ENCODE peak calls at places on chromosomes 4 and X, in four cellular contexts. H, I, O and X are unnamed samples.

GRCh38 chr4:20255823-20256222 is 4.1 kb downstream of the SLIT2 start:
- DNase-seq in H (no peak), I (no peak), O (no peak), X (no peak)

GRCh38 chrX:10526442-10526841 is 93.9 kb downstream of the MID1 start:
- DNase-seq in H (no peak), I (no peak), O (no peak), X (no peak)

GRCh38 chr4:140556372-140557085 is 12.2 kb downstream of the UCP1 start:
- DNase-seq in H (no peak), I (no peak), O (no peak), X (peak; percentile 64)

GRCh38 chr4:99054428-99054994 is 34.1 kb downstream of the ADH5 start:
- DNase-seq in H (no peak), I (no peak), O (no peak), X (peak; percentile 26)

GRCh38 chrX:1925053-1925481 is 310.2 kb downstream of the ASMT start:
- DNase-seq in H (no peak), I (no peak), O (no peak), X (no peak)

GRCh38 chrX:20973038-20973437 is 401.2 kb upstream of the CNKSR2 start:
- DNase-seq in H (no peak), I (no peak), O (no peak), X (no peak)

GRCh38 chrX:104347860-104348259 is 93.1 kb upstream of the ESX1 start:
- DNase-seq in H (no peak), I (no peak), O (no peak), X (no peak)

GRCh38 chr4:139403457-139403856 is 50.5 kb upstream of the RAB33B start:
- DNase-seq in H (no peak), I (no peak), O (no peak), X (no peak)

GRCh38 chrX:97672138-97672537 is 788.4 kb downstream of the RPA4 start:
- DNase-seq in H (no peak), I (no peak), O (no peak), X (no peak)

GRCh38 chrX:71998836-71999509 is 88.3 kb downstream of the NHSL2 start:
- DNase-seq in H (peak; percentile 12), I (peak; percentile 46), O (peak; percentile 28), X (no peak)

GRCh38 chrX:29662101-29662500 is 553.3 kb upstream of the MAGEB2 start:
- DNase-seq in H (no peak), I (peak; percentile 38), O (no peak), X (no peak)

GRCh38 chrX:131841496-131842410 is 181.3 kb upstream of the STK26 start:
- DNase-seq in H (peak; percentile 50), I (peak; percentile 50), O (peak; percentile 75), X (no peak)

GRCh38 chrX:120769576-120770341 is 105.9 kb downstream of the CT47B1 start:
- DNase-seq in H (peak; percentile 59), I (peak; percentile 3), O (peak; percentile 10), X (no peak)

GRCh38 chrX:118525146-118525725 is 29.6 kb downstream of the DOCK11 start:
- DNase-seq in H (no peak), I (no peak), O (no peak), X (no peak)

GRCh38 chrX:118205996-118206395 is 89.4 kb upstream of the KLHL13 start:
- DNase-seq in H (no peak), I (no peak), O (no peak), X (no peak)

GRCh38 chr4:181860157-181860556 is 383.0 kb upstream of the TENM3 start:
- DNase-seq in H (no peak), I (no peak), O (no peak), X (no peak)

GRCh38 chr4:143713556-143714289 is 13.2 kb upstream of the FREM3 start:
- DNase-seq in H (no peak), I (no peak), O (no peak), X (no peak)

GRCh38 chr4:71195932-71196331 is 142.9 kb upstream of the SLC4A4 start:
- DNase-seq in H (no peak), I (no peak), O (no peak), X (no peak)

DNA sequence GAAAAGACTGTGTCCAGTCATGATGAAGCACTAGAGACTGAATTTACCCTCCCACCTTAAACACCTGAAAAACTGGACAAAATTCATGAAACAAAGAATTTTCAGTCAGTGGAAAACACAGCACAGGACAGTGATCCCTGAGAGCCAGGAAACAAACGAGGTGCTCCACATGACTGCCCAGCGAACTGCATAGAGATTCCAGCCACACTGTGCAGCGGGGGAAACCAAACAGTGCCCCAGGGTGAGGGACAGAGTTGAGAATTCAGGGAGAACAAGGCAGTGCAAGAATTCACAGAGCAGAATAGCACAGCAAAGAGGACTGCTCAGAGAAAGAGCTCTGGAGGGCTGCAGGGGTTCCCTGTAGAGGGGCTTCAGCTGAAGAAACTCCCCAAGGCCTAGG is 55.5 kb upstream of the SEC24B start:
- DNase-seq in H (no peak), I (no peak), O (no peak), X (no peak)
- TF ChIP-seq CHD4 in H (no peak), I (no peak), O (no peak), X (no peak)

DNA sequence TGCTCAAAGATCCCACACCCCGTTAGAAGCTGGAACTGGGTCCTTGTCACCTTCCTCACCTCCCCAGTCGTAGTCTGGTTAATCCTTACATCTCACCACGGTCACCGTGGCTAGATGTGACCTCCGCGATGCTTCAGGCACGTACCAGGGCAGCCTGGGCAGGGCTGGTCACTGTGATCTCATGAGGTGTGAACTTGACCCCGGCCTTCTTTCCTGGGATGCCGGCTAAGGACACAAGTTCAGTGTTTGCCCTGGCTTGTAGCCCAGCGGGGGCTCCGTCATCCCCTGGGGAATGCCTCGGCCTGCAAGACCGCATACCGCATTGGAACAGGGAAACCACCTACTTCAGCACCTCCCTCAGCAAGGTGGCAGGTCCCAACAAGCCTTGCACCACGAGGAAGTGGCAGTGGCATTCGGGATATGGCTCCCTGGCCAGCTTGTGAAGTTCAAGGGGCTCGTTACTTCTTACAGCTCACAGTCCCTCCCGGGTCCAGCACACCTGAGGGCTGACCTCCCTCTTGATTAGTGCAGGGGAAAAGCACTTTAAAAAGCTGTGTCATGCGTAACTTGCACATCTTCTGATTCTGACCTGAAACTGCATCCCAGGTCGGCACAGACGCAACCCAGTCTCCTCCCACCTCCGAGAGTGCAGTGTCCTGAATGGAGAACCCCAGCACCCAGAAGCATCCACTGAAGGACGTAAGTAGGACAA is 25.9 kb downstream of the NOP14 start:
- DNase-seq in H (peak; percentile 91), I (no peak), O (no peak), X (peak; percentile 64)
- TF ChIP-seq CHD4 in H (no peak), I (no peak), O (no peak), X (no peak)

GRCh38 chr4:83230928-83231327 is 53.7 kb downstream of the COQ2 start:
- DNase-seq in H (no peak), I (no peak), O (no peak), X (no peak)

GRCh38 chr4:83232087-83232486 is 52.5 kb downstream of the COQ2 start:
- DNase-seq in H (no peak), I (no peak), O (no peak), X (no peak)

GRCh38 chr4:83234902-83235644 is 49.5 kb downstream of the COQ2 start:
- DNase-seq in H (no peak), I (no peak), O (no peak), X (no peak)

GRCh38 chr4:83237591-83237990 is 47.0 kb downstream of the COQ2 start:
- DNase-seq in H (no peak), I (no peak), O (peak; percentile 14), X (no peak)

GRCh38 chr4:83231620-83232056 is 53.0 kb downstream of the COQ2 start:
- DNase-seq in H (peak; percentile 60), I (no peak), O (no peak), X (peak; percentile 88)
- TF ChIP-seq CHD4 in H (no peak), I (no peak), O (no peak), X (no peak)

GRCh38 chrX:78652971-78653822 is 5.9 kb downstream of the RTL3 start:
- DNase-seq in H (peak; percentile 73), I (peak; percentile 11), O (no peak), X (no peak)
- TF ChIP-seq CHD4 in H (no peak), I (no peak), O (no peak), X (no peak)

GRCh38 chrX:40146471-40147398 is 49.0 kb upstream of the BCOR start:
- DNase-seq in H (no peak), I (no peak), O (no peak), X (no peak)
- TF ChIP-seq CHD4 in H (no peak), I (no peak), O (no peak), X (no peak)

GRCh38 chr4:113684534-113685091 is 76.9 kb downstream of the CAMK2D start:
- DNase-seq in H (peak; percentile 85), I (peak; percentile 12), O (no peak), X (no peak)
- TF ChIP-seq CHD4 in H (no peak), I (no peak), O (no peak), X (no peak)

GRCh38 chrX:11792461-11793421 is 34.7 kb downstream of the MSL3 start:
- DNase-seq in H (no peak), I (no peak), O (no peak), X (peak; percentile 86)
- TF ChIP-seq CHD4 in H (no peak), I (no peak), O (no peak), X (no peak)

GRCh38 chrX:66110112-66110511 is 53.9 kb upstream of the HEPH start:
- DNase-seq in H (no peak), I (peak; percentile 4), O (peak; percentile 59), X (no peak)
- TF ChIP-seq CHD4 in H (no peak), I (no peak), O (no peak), X (no peak)